ENCODE peak calls at places on chromosome 9, in eight cellular contexts. R is hepatocyte, B is MM.1S, L is PC-3, W is GM23248, T is SK-N-SH, U is HCT116, E is GM23338. Z is an unnamed sample.
A peak's percentile ranks its signal among the peaks of the same experiment; 100 is the strongest.

GRCh38 chr9:93020785-93021670 is 37.5 kb upstream of the SUSD3 start:
- DNase-seq in R (no peak), B (no peak), L (no peak), W (no peak), T (no peak), U (no peak), E (no peak), Z (no peak)

GRCh38 chr9:134341306-134341705 is 15.1 kb downstream of the RXRA start:
- DNase-seq in R (no peak), B (no peak), L (no peak), W (no peak), T (no peak), U (no peak), E (no peak), Z (no peak)

GRCh38 chr9:21682981-21683380 is 119.5 kb upstream of the MTAP start:
- DNase-seq in R (no peak), B (no peak), L (peak; percentile 60), W (peak; percentile 75), T (no peak), U (no peak), E (no peak), Z (no peak)

GRCh38 chr9:6068983-6069382 is 53.6 kb upstream of the RANBP6 start:
- DNase-seq in R (no peak), B (peak; percentile 63), L (no peak), W (no peak), T (no peak), U (no peak), E (no peak), Z (no peak)

GRCh38 chr9:131585375-131585774 is 40.1 kb downstream of the PRRT1B start:
- DNase-seq in R (no peak), B (peak; percentile 24), L (no peak), W (no peak), T (no peak), U (no peak), E (no peak), Z (no peak)

GRCh38 chr9:137396227-137396626 is 26.7 kb downstream of the EXD3 start:
- DNase-seq in R (peak; percentile 58), B (no peak), L (no peak), W (peak; percentile 63), T (no peak), U (no peak), E (no peak), Z (peak; percentile 3)

GRCh38 chr9:77877976-77878375 is 153.6 kb downstream of the GNAQ start:
- DNase-seq in R (no peak), B (no peak), L (no peak), W (no peak), T (no peak), U (no peak), E (no peak), Z (no peak)

GRCh38 chr9:88531920-88532319 is 3.1 kb upstream of the NXNL2 start:
- DNase-seq in R (no peak), B (no peak), L (no peak), W (no peak), T (no peak), U (no peak), E (peak; percentile 71), Z (peak; percentile 44)

GRCh38 chr9:121684381-121685145 is 33.1 kb downstream of the DAB2IP start:
- DNase-seq in R (peak; percentile 54), B (peak; percentile 37), L (peak; percentile 37), W (peak; percentile 53), T (peak; percentile 72), U (no peak), E (peak; percentile 90), Z (peak; percentile 73)

GRCh38 chr9:224540-225520 is 10.2 kb downstream of the DOCK8 start:
- DNase-seq in R (peak; percentile 33), B (no peak), L (peak; percentile 87), W (peak; percentile 26), T (no peak), U (no peak), E (no peak), Z (no peak)

GRCh38 chr9:73565833-73566465 is 414.3 kb downstream of the ANXA1 start:
- DNase-seq in R (peak; percentile 61), B (peak; percentile 43), L (peak; percentile 14), W (peak; percentile 13), T (no peak), U (no peak), E (peak; percentile 73), Z (peak; percentile 59)

GRCh38 chr9:8025532-8025931 is 226.0 kb upstream of the DMAC1 start:
- DNase-seq in R (no peak), B (no peak), L (no peak), W (no peak), T (no peak), U (no peak), E (no peak), Z (no peak)

GRCh38 chr9:20092560-20092959 is 303.7 kb upstream of the SLC24A2 start:
- DNase-seq in R (no peak), B (no peak), L (no peak), W (no peak), T (no peak), U (no peak), E (no peak), Z (no peak)

GRCh38 chr9:20083417-20083816 is 294.6 kb upstream of the SLC24A2 start:
- DNase-seq in R (no peak), B (no peak), L (no peak), W (no peak), T (peak; percentile 42), U (no peak), E (no peak), Z (no peak)

GRCh38 chr9:20085842-20086241 is 297.0 kb upstream of the SLC24A2 start:
- DNase-seq in R (no peak), B (no peak), L (no peak), W (no peak), T (peak; percentile 54), U (no peak), E (no peak), Z (no peak)

GRCh38 chr9:20084125-20084524 is 295.3 kb upstream of the SLC24A2 start:
- DNase-seq in R (no peak), B (no peak), L (no peak), W (no peak), T (no peak), U (no peak), E (no peak), Z (no peak)

GRCh38 chr9:20087481-20087880 is 298.6 kb upstream of the SLC24A2 start:
- DNase-seq in R (peak; percentile 23), B (no peak), L (no peak), W (peak; percentile 15), T (no peak), U (no peak), E (no peak), Z (no peak)
- TF ChIP-seq EZH2phosphoT487 in R (no peak), B (no peak), L (no peak), W (no peak), T (no peak), U (no peak), E (no peak), Z (no peak)

DNA sequence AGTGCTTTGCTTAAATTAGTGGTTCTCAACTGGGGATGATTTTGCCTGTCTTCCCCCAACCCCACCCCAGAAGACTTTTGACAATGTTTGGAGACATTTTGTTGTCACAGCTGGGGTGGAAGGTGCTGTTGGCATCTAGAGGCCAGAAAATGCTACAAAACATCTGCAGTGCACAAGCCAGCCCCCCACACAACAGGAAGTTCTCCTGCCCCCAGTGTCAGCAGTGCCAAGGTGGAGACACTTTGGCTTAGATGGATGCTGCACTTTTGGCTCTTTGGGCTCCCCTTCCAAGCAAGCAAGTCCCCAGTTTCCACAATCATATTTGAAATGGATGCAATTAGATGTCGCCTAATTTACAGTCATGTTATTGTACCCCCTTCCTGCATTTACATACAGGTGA is 2.7 kb downstream of the HEMGN start:
- DNase-seq in R (no peak), B (no peak), L (no peak), W (no peak), T (no peak), U (no peak), E (no peak), Z (no peak)
- H3K27me3 ChIP-seq in R (peaks cover 74% of the 10 kb centered on the region), B (no peaks in the 10 kb centered on the region), L (peaks cover 42% of the 10 kb centered on the region), W (peaks cover 77% of the 10 kb centered on the region), T (peaks cover 16% of the 10 kb centered on the region), U (peaks cover 24% of the 10 kb centered on the region), E (peaks cover 59% of the 10 kb centered on the region), Z (peaks cover 100% of the 10 kb centered on the region)

GRCh38 chr9:4058931-4059330 is 240.9 kb downstream of the GLIS3 start:
- DNase-seq in R (no peak), B (no peak), L (no peak), W (no peak), T (no peak), U (no peak), E (no peak), Z (no peak)
- H3K4me3 ChIP-seq in R (no peak overlapping the region), B (no peak overlapping the region), L (no peak overlapping the region), W (no peak overlapping the region), T (no peak overlapping the region), U (no peak overlapping the region), E (no peak overlapping the region), Z (no peak overlapping the region)

GRCh38 chr9:19466268-19466639 is 57.4 kb downstream of the ACER2 start:
- DNase-seq in R (no peak), B (no peak), L (no peak), W (no peak), T (no peak), U (no peak), E (no peak), Z (no peak)

GRCh38 chr9:19470981-19471650 is 62.3 kb downstream of the ACER2 start:
- DNase-seq in R (no peak), B (no peak), L (no peak), W (peak; percentile 49), T (no peak), U (no peak), E (no peak), Z (no peak)

GRCh38 chr9:19473605-19474004 is 64.8 kb downstream of the ACER2 start:
- DNase-seq in R (no peak), B (no peak), L (no peak), W (no peak), T (no peak), U (no peak), E (no peak), Z (no peak)

GRCh38 chr9:19470567-19470966 is 61.8 kb downstream of the ACER2 start:
- DNase-seq in R (no peak), B (no peak), L (no peak), W (no peak), T (no peak), U (no peak), E (no peak), Z (no peak)

GRCh38 chr9:19471737-19472648 is 63.2 kb downstream of the ACER2 start:
- DNase-seq in R (peak; percentile 73), B (peak; percentile 28), L (peak; percentile 73), W (peak; percentile 76), T (peak; percentile 80), U (peak; percentile 48), E (peak; percentile 83), Z (peak; percentile 78)
- TF ChIP-seq EZH2phosphoT487 in R (no peak), B (no peak), L (no peak), W (no peak), T (no peak), U (no peak), E (no peak), Z (no peak)